ENCODE peak calls at places on chromosomes 11 and 22, in five cellular contexts. X is GM12865, Y is SK-N-SH, I is progenitor cell of endocrine pancreas, H is GM23338. E is an unnamed sample.
A peak's percentile ranks its signal among the peaks of the same experiment; 100 is the strongest.

GRCh38 chr22:18991138-18991432 is 55.0 kb upstream of the PRODH start:
- DNase-seq in X (no peak), Y (no peak), I (no peak), H (no peak), E (no peak)

GRCh38 chr11:126443120-126443519 is 87.6 kb downstream of the ST3GAL4 start:
- DNase-seq in X (no peak), Y (peak; percentile 74), I (no peak), H (no peak), E (no peak)

GRCh38 chr11:1564535-1565172 is 7.4 kb downstream of the DUSP8 start:
- DNase-seq in X (no peak), Y (peak; percentile 88), I (peak; percentile 59), H (peak; percentile 84), E (peak; percentile 66)

GRCh38 chr11:113715273-113715672 is 9.2 kb upstream of the TMPRSS5 start:
- DNase-seq in X (no peak), Y (no peak), I (no peak), H (no peak), E (no peak)

GRCh38 chr11:2071748-2072385 is 67.3 kb downstream of the IGF2 start:
- DNase-seq in X (no peak), Y (no peak), I (no peak), H (no peak), E (no peak)

GRCh38 chr11:119218141-119218878 is 12.2 kb downstream of the CBL start:
- DNase-seq in X (no peak), Y (no peak), I (no peak), H (no peak), E (no peak)

GRCh38 chr11:77375114-77375513 is 73.6 kb upstream of the GDPD4 start:
- DNase-seq in X (no peak), Y (no peak), I (no peak), H (no peak), E (no peak)

GRCh38 chr11:35337136-35337918 is 82.0 kb downstream of the SLC1A2 start:
- DNase-seq in X (peak; percentile 41), Y (no peak), I (no peak), H (peak; percentile 4), E (no peak)

GRCh38 chr11:57514538-57515331 is 767 bp downstream of the SLC43A1 start:
- DNase-seq in X (peak; percentile 56), Y (peak; percentile 79), I (no peak), H (peak; percentile 80), E (peak; percentile 78)

GRCh38 chr11:128946646-128947045 is 4.0 kb upstream of the TP53AIP1 start:
- DNase-seq in X (no peak), Y (no peak), I (no peak), H (no peak), E (no peak)

GRCh38 chr11:108958446-108959123 is 293.7 kb downstream of the DDX10 start:
- DNase-seq in X (peak; percentile 53), Y (peak; percentile 52), I (no peak), H (no peak), E (no peak)

GRCh38 chr11:107608809-107609208 is 17.9 kb downstream of the ELMOD1 start:
- DNase-seq in X (no peak), Y (no peak), I (no peak), H (no peak), E (no peak)

GRCh38 chr11:68312780-68313573 is 586 bp downstream of the LRP5 start:
- DNase-seq in X (peak; percentile 38), Y (peak; percentile 79), I (no peak), H (peak; percentile 47), E (no peak)

GRCh38 chr11:117821431-117821830 is 3.1 kb downstream of the FXYD2 start:
- DNase-seq in X (no peak), Y (no peak), I (no peak), H (no peak), E (no peak)

GRCh38 chr11:102322560-102322959 is 5.3 kb downstream of the BIRC3 start:
- DNase-seq in X (peak; percentile 47), Y (no peak), I (no peak), H (no peak), E (no peak)

GRCh38 chr11:64848779-64849599 is 4.5 kb upstream of the CDC42BPG start:
- DNase-seq in X (peak; percentile 69), Y (no peak), I (no peak), H (peak; percentile 79), E (no peak)

GRCh38 chr11:112826788-112827187 is 134.4 kb upstream of the NCAM1 start:
- DNase-seq in X (no peak), Y (no peak), I (no peak), H (no peak), E (no peak)

GRCh38 chr11:118908931-118909618 is 16.7 kb downstream of the BCL9L start:
- DNase-seq in X (no peak), Y (peak; percentile 89), I (no peak), H (peak; percentile 80), E (no peak)

GRCh38 chr22:37345863-37346514 is 63.7 kb downstream of the CYTH4 start:
- DNase-seq in X (no peak), Y (peak; percentile 76), I (no peak), H (no peak), E (no peak)

GRCh38 chr11:102911758-102912481 is 37.1 kb upstream of the MMP12 start:
- DNase-seq in X (no peak), Y (no peak), I (no peak), H (peak; percentile 39), E (no peak)

GRCh38 chr11:2177081-2177480 is 5.5 kb upstream of the TH start:
- DNase-seq in X (no peak), Y (no peak), I (no peak), H (peak; percentile 27), E (no peak)

GRCh38 chr11:90426442-90426841 is 203.6 kb upstream of the CHORDC1 start:
- DNase-seq in X (no peak), Y (no peak), I (no peak), H (no peak), E (no peak)

DNA sequence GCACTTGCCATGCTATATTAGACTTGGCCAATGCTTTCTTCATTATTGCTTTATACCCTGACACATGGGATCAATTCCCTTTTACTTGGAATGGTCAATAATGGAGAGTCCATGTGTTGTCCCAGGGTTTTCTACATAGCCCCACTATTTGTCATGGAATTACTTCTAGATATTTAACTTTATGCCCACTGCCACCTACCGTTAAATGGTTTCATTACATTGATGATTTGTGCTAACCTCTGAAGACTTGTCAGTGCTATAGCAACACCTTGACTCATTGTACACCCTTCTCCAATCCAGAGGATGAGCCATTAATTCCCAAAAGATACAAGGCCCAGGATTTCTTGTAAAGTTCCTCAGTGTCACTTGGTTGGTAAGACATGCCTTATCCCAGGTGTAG is 31.4 kb upstream of the SLC22A25 start:
- DNase-seq in X (no peak), Y (no peak), I (no peak), H (peak; percentile 9), E (no peak)
- TF ChIP-seq CTCF in X (no peak), Y (peak; percentile 17), I (no peak), H (peak; percentile 23), E (no peak)

DNA sequence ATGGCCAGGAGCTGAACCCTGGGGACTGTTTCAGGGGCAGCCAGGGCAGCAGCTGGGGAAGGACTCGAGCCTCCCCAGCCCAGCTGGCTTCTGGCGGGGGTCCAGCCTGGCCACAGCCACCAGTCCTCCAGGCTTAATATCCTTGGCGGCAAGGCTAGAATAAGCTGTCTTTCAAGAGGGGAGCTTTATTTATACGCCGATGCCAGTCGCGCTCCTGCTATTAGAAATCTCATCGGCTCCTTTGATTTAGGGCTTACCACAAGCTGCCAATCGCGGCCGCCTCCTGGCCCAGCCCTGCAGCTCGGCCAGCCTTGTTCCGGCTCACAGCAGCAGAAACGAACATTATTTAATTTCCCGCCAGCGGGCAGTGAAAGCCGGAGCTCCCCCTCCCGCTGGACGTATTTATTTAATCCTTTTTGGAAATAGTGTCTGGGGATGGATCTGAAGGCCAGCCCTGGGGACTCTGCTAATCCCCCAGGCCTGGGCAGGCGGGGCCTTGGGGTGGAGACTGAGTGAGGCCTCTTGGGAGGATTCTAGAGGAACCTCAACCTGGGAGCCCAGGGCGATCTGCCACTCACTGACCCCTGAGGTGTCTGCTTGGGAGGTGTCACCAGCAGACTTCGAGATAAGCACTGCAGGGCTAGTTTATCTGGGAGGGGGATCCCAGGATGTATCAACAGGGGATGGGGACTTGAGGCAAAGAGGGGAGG is 363.1 kb downstream of the MN1 start:
- DNase-seq in X (no peak), Y (peak; percentile 75), I (no peak), H (no peak), E (peak; percentile 76)
- TF ChIP-seq CTCF in X (no peak), Y (no peak), I (no peak), H (no peak), E (peak; percentile 25)

DNA sequence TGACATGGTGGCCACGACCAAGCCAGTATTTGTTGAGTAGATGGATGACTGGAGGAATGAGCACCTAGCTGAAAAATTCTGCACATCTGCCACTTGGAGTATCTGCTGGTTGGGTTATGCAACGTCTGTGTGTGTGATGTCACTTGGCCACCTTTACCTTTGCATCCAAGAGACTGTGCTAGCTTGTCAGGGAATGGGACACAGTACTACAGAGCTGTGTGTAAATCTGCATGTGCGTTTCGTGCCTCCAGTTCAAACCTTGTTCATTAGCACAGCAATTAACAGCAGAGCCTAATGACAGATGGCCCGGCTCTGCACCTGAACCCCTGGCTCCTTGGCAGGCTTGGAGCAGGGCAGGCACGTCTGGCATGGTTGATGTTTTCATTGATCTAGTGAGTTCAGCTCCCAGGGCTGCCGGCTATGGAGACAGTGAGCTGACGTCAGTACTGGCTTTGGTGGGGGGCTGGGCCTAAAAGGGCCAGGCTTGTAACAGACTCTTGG is 188.4 kb upstream of the NAV2 start:
- DNase-seq in X (no peak), Y (no peak), I (peak; percentile 21), H (no peak), E (no peak)
- TF ChIP-seq CTCF in X (no peak), Y (no peak), I (no peak), H (no peak), E (no peak)

GRCh38 chr11:469684-470667 is 19.9 kb downstream of the PTDSS2 start:
- DNase-seq in X (no peak), Y (peak; percentile 35), I (no peak), H (no peak), E (peak; percentile 80)
- TF ChIP-seq CTCF in X (no peak), Y (no peak), I (no peak), H (no peak), E (peak; percentile 17)

DNA sequence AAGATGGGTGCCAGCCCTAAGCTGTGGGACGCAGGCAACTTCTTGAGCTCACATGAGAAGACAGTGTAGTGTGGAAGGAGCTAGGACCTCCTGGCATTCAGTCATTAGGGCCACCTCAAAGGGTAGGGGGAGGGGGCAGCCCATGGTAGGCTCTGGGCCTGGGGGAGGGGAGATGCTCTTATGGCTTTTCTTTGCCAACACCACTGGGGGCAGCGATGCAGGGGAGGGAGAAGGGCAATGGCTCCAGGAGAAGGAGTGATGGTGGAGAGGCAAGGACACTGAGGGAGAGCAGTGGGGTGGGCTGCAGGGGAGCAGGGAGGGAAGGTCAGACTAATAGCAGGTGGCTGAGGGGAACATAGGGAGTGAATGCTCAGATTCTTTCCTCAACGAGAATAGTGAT is 63.3 kb upstream of the SUSD2 start:
- DNase-seq in X (no peak), Y (peak; percentile 45), I (no peak), H (peak; percentile 78), E (no peak)
- TF ChIP-seq CTCF in X (no peak), Y (peak; percentile 24), I (no peak), H (peak; percentile 29), E (no peak)

GRCh38 chr11:66288866-66289547 is at the start of gene YIF1A:
- DNase-seq in X (peak; percentile 100), Y (peak; percentile 98), I (peak; percentile 96), H (peak; percentile 99), E (peak; percentile 99)
- TF ChIP-seq CTCF in X (no peak), Y (no peak), I (peak; percentile 35), H (no peak), E (no peak)